ENCODE peak calls at places on chromosome 6, in five cellular contexts. E is heart right ventricle; Y is suprapubic skin; L is small intestine; U is effector memory CD4-positive, alpha-beta T cell. N is an unnamed sample. For H3K9me3, the result is how much of the 10 kb centered on the place peaks cover.

GRCh38 chr6:111791415-111791814 is 81.8 kb downstream of the FYN start:
- DNase-seq in E (no peak), Y (no peak), L (no peak), U (no peak), N (no peak)

GRCh38 chr6:34068462-34069044 is 77.3 kb downstream of the GRM4 start:
- DNase-seq in E (no peak), Y (no peak), L (no peak), U (no peak), N (no peak)

GRCh38 chr6:31559958-31560696 is 12.0 kb upstream of the LTA start:
- DNase-seq in E (peak), Y (no peak), L (peak), U (no peak), N (peak)

GRCh38 chr6:147106759-147107401 is 97.3 kb upstream of the STXBP5 start:
- DNase-seq in E (no peak), Y (no peak), L (peak), U (no peak), N (no peak)

GRCh38 chr6:107712523-107713213 is 111.4 kb downstream of the SCML4 start:
- DNase-seq in E (no peak), Y (no peak), L (no peak), U (no peak), N (no peak)

GRCh38 chr6:16511723-16512584 is 249.3 kb downstream of the ATXN1 start:
- DNase-seq in E (no peak), Y (no peak), L (peak), U (no peak), N (peak)

GRCh38 chr6:114096553-114097172 is 125.7 kb upstream of the HDAC2 start:
- DNase-seq in E (no peak), Y (no peak), L (peak), U (peak), N (no peak)

GRCh38 chr6:40930555-40930954 is 108.5 kb downstream of the UNC5CL start:
- DNase-seq in E (peak), Y (no peak), L (peak), U (no peak), N (no peak)

GRCh38 chr6:15536201-15536955 is 126.5 kb downstream of the DTNBP1 start:
- DNase-seq in E (no peak), Y (no peak), L (peak), U (no peak), N (no peak)

GRCh38 chr6:106125925-106126435 is 39.8 kb downstream of the PRDM1 start:
- DNase-seq in E (no peak), Y (no peak), L (peak), U (no peak), N (peak)

GRCh38 chr6:51337277-51337676 is 518.6 kb downstream of the TFAP2B start:
- DNase-seq in E (no peak), Y (no peak), L (no peak), U (no peak), N (no peak)

GRCh38 chr6:1662532-1662931 is 52.8 kb downstream of the FOXC1 start:
- DNase-seq in E (no peak), Y (no peak), L (no peak), U (no peak), N (no peak)

GRCh38 chr6:142916881-142917280 is 28.1 kb downstream of the HIVEP2 start:
- DNase-seq in E (no peak), Y (no peak), L (no peak), U (no peak), N (no peak)

GRCh38 chr6:138662474-138662873 is 111.1 kb upstream of the CCDC28A start:
- DNase-seq in E (no peak), Y (no peak), L (no peak), U (no peak), N (no peak)

GRCh38 chr6:133746417-133746770 is 142.5 kb upstream of the TCF21 start:
- DNase-seq in E (no peak), Y (no peak), L (no peak), U (no peak), N (no peak)
- H3K4me3 ChIP-seq in E (no peak), Y (no peak), L (no peak), U (no peak), N (no peak)

DNA sequence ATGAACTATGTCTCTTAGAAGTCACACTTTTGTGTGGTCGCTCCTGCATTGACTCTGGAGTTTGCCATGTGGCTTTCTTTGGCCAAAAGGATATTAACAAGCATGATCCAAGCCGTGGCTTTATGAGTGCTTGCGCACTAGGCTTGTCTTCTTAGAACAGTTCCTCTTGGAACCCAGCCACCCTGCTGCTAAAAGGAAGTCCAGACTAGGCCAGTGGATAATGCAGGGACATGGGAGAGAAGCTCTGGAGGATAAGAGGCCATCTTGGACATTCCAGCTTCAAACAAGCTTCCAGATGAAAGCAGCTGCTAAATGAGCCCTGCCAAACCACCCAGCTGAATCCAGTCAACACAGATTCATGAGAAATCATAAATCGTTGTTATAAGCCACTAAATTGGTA is 346.4 kb downstream of the CDC5L start:
- DNase-seq in E (no peak), Y (no peak), L (peak), U (no peak), N (no peak)
- H3K9me3 ChIP-seq in E (under half), Y (under half), L (under half), U (under half), N (under half)

DNA sequence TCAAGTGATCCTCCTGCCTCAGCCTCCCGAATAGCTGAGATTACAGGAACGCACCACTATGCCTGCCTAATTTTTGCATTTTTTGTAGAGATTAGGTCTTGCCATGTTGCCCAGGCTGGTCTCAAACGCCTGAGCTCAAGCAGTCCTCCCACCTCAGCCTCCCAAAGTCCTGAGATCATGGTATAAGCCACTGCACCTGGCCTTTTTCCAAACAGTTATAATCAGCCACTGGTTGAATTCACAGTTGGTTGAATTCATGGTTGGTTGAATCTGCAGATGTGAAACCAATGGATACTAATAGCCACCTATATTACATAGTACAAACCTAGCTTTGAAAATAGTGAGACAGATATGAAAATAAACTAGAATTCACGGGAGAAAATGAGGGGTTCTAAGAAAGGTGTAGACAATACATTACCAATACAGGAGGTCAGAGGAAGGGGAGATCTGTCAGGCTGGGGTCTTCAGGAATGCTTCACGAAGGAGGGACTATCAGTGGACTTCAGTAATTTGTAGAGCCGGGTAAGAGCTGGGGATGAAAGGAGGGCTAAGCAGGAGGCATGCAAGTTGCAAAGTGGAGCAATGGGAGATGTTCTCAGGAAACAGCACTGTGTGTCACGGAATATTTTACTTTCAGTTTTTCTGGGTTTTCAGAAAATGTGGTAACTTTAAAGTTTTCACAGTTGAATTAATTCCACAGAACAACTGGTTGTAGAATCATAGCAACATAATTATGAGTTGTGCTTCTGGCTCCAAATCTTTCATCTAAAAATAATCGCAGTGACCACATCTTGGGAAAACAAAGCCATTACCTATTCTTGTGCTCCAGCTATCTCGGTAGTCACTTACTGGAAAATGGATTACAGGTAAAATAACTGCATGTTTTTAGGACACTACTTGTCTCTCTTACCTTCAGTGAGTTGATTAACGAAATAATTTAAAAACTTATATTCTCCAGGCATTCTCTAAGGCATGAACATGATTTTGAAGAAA is 12.9 kb upstream of the CEP85L start:
- DNase-seq in E (no peak), Y (no peak), L (no peak), U (no peak), N (no peak)
- H3K4me3 ChIP-seq in E (peak), Y (peak), L (no peak), U (peak), N (peak)

GRCh38 chr6:167127785-167128531 is 5.1 kb downstream of the CCR6 start:
- DNase-seq in E (no peak), Y (no peak), L (no peak), U (no peak), N (no peak)
- H3K9me3 ChIP-seq in E (under half), Y (under half), L (under half), U (under half), N (under half)

DNA sequence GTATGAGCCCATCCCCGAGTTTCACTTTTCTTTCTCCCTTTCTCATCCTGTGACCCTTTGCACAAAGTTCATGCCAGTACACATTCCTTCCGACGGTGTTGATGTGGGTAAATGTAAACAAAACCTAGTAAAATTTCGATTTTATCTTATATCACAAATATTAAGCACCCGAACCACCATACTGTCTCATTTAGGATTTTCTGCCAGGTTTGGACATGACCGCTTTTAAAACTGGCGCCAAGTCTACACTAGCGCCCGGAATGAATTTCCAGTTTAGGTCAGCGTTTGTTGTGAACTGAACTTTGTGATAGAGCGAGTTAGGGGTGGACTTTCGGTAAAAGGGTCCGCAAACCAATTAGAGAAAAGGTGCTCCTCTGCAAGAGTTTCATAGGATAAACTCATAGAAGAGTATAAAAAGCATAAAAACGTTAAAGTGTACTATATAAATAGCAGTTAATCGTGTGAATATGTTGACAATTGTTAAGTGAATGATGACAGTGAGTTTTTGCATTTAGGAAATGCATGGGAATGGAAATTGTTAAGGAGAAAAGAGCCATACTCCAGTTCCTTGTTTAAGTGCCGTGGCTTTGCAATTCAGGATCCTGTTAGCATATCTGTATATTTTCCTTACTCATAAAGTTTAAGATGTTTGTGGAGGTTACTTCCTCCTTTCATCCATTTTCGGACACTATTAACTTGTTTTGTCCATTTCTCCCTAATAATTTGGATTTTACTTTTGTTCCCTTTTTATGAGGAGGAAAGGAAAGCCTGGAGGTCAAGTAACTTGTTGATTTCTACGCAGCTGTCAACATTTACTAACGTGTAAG is 967 bp downstream of the AKAP7 start:
- DNase-seq in E (no peak), Y (no peak), L (peak), U (no peak), N (no peak)
- H3K4me3 ChIP-seq in E (peak), Y (peak), L (peak), U (peak), N (peak)

N was measured in CD8-positive, alpha-beta memory T cell.